ENCODE peak calls at places on chromosomes 16 and 17, in five cellular contexts. T, Y, F, P and O are unnamed samples.

GRCh38 chr16:77220427-77220826 is 21.2 kb downstream of the SYCE1L start:
- DNase-seq in T (no peak), Y (no peak), F (no peak), P (no peak), O (no peak)

GRCh38 chr17:74875970-74876593 is 3.3 kb upstream of the FDXR start:
- DNase-seq in T (no peak), Y (no peak), F (no peak), P (no peak), O (no peak)

GRCh38 chr16:4395055-4395726 is 21.2 kb downstream of the CORO7 start:
- DNase-seq in T (no peak), Y (no peak), F (no peak), P (no peak), O (no peak)

GRCh38 chr16:72122916-72123315 is 29.3 kb downstream of the DHX38 start:
- DNase-seq in T (no peak), Y (no peak), F (no peak), P (no peak), O (no peak)

GRCh38 chr17:4721203-4722135 is 9.8 kb upstream of the MED11 start:
- DNase-seq in T (peak), Y (peak), F (peak), P (peak), O (no peak)

GRCh38 chr17:68101075-68101991 is 65.8 kb downstream of the KPNA2 start:
- DNase-seq in T (peak), Y (peak), F (peak), P (peak), O (peak)

GRCh38 chr16:47732806-47733150 is 271.6 kb downstream of the PHKB start:
- DNase-seq in T (no peak), Y (peak), F (no peak), P (no peak), O (peak)

GRCh38 chr17:17819561-17819995 is 17.2 kb downstream of the SREBF1 start:
- DNase-seq in T (peak), Y (peak), F (peak), P (peak), O (peak)

GRCh38 chr16:88754912-88755744 is 29.9 kb downstream of the PIEZO1 start:
- DNase-seq in T (peak), Y (peak), F (no peak), P (no peak), O (peak)

GRCh38 chr17:58083491-58084316 is 485 bp downstream of the DYNLL2 start:
- DNase-seq in T (peak), Y (peak), F (peak), P (peak), O (peak)

GRCh38 chr16:28984619-28985135 is at the start of gene LAT:
- DNase-seq in T (no peak), Y (no peak), F (peak), P (no peak), O (no peak)

GRCh38 chr16:83847371-83848225 is 39.8 kb downstream of the HSBP1 start:
- DNase-seq in T (no peak), Y (no peak), F (no peak), P (no peak), O (no peak)

GRCh38 chr17:82647593-82648164 is 565 bp downstream of the WDR45B start:
- DNase-seq in T (peak), Y (peak), F (no peak), P (peak), O (no peak)

GRCh38 chr17:19298561-19299213 is 61.5 kb downstream of the EPN2 start:
- DNase-seq in T (no peak), Y (no peak), F (no peak), P (no peak), O (no peak)

DNA sequence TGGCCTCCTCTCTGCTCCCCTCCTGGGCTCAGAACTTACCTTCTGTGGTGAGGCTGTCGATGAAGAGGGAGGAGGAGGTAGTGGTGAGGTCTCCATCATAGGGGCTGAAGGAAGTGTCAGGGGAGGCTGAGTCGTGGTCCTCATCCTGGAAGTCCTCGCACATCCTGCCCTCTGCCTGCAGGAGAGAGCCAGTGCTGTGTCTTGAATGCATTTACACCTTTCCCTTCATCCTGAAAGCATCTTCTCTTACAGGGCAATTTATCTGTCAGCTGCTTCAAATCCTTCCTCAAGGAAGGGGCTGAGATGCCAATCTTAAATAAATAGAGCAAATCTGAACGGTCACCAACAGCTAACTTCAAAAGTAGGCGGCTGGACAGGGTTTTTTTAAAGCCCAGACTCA is 73.6 kb downstream of the PLXDC1 start:
- DNase-seq in T (no peak), Y (no peak), F (no peak), P (no peak), O (no peak)
- TF ChIP-seq CTCF in T (peak), Y (peak), F (no peak), P (no peak), O (no peak)

GRCh38 chr16:56625140-56625942 is at the start of gene MT1E:
- DNase-seq in T (peak), Y (peak), F (no peak), P (peak), O (peak)
- H3K4me3 ChIP-seq in T (peak), Y (peak), F (peak), P (peak), O (peak)

DNA sequence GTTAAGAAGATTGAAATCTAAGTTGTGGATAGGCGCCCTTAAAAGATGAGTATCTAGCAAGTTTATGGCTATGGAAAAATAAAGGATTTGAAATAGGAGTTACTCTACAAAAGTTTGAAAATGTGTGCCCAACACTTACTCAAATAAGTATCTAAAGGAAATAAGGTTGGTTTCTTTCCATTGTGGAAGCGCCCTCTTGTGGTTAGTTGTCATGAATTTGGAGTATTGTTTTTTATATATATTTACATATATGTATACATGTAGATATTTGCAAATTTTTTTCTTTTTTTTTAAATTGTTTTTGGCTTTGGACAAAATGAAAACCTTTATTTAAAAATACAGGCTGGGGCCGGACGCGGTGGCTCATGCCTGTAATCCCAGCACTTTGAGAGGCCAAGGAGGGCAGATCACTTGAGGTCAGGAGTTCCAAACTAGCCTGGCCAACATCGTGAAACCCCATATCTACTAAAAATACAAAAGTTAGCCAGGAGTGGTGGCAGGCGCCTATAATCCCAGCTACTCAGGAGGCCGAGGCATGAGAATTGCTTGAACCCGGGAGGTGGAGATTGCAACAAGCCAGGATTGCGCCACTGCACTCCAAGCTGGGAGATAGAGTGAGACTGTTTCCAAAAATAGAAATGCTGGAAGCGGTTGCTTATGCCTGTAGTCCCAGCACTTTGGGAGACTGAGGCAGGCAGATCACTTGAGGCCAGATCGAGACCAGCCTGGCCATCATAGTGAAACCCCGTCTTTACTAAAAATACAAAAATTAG is 24.0 kb upstream of the VPS4A start:
- DNase-seq in T (peak), Y (peak), F (peak), P (peak), O (peak)
- TF ChIP-seq CTCF in T (peak), Y (peak), F (peak), P (peak), O (peak)

GRCh38 chr17:81342700-81343070 is 47.6 kb upstream of the SLC38A10 start:
- DNase-seq in T (peak), Y (no peak), F (peak), P (peak), O (no peak)
- H3K4me3 ChIP-seq in T (peak), Y (peak), F (peak), P (peak), O (peak)

GRCh38 chr17:49952209-49952911 is 16.6 kb upstream of the DLX4 start:
- DNase-seq in T (peak), Y (peak), F (peak), P (peak), O (peak)
- TF ChIP-seq CTCF in T (peak), Y (peak), F (peak), P (peak), O (peak)